ENCODE peak calls at places on chromosomes 16 and 17, in six cellular contexts. One of them, this sample, is unnamed.

GRCh38 chr16:54931041-54931756 is 534 bp downstream of the IRX5 start:
- DNase-seq in kidney tubule cell: peak; percentile 50
- DNase-seq in fibroblast of villous mesenchyme: no peak
- DNase-seq in heart left ventricle: peak; percentile 51
- DNase-seq in epithelial cell of esophagus: peak; percentile 64
- DNase-seq in neuronal stem cell: peak; percentile 21
- DNase-seq in this sample: no peak

GRCh38 chr16:86337581-86338402 is 172.5 kb upstream of the FOXF1 start:
- DNase-seq in kidney tubule cell: no peak
- DNase-seq in fibroblast of villous mesenchyme: no peak
- DNase-seq in heart left ventricle: no peak
- DNase-seq in epithelial cell of esophagus: no peak
- DNase-seq in neuronal stem cell: no peak
- DNase-seq in this sample: no peak

GRCh38 chr17:5226940-5227878 is 7.5 kb downstream of the SCIMP start:
- DNase-seq in kidney tubule cell: no peak
- DNase-seq in fibroblast of villous mesenchyme: no peak
- DNase-seq in heart left ventricle: no peak
- DNase-seq in epithelial cell of esophagus: no peak
- DNase-seq in neuronal stem cell: no peak
- DNase-seq in this sample: peak; percentile 61

GRCh38 chr17:37064166-37064565 is 115.4 kb downstream of the AATF start:
- DNase-seq in kidney tubule cell: no peak
- DNase-seq in fibroblast of villous mesenchyme: no peak
- DNase-seq in heart left ventricle: no peak
- DNase-seq in epithelial cell of esophagus: no peak
- DNase-seq in neuronal stem cell: no peak
- DNase-seq in this sample: no peak

GRCh38 chr17:80267391-80267790 is 6.7 kb downstream of the RNF213 start:
- DNase-seq in kidney tubule cell: no peak
- DNase-seq in fibroblast of villous mesenchyme: peak; percentile 25
- DNase-seq in heart left ventricle: no peak
- DNase-seq in epithelial cell of esophagus: no peak
- DNase-seq in neuronal stem cell: no peak
- DNase-seq in this sample: no peak

GRCh38 chr16:52597772-52598483 is 51.0 kb upstream of the TOX3 start:
- DNase-seq in kidney tubule cell: no peak
- DNase-seq in fibroblast of villous mesenchyme: no peak
- DNase-seq in heart left ventricle: no peak
- DNase-seq in epithelial cell of esophagus: no peak
- DNase-seq in neuronal stem cell: peak; percentile 31
- DNase-seq in this sample: no peak

GRCh38 chr16:23296994-23297393 is 5.1 kb upstream of the SCNN1B start:
- DNase-seq in kidney tubule cell: no peak
- DNase-seq in fibroblast of villous mesenchyme: peak; percentile 31
- DNase-seq in heart left ventricle: no peak
- DNase-seq in epithelial cell of esophagus: peak; percentile 66
- DNase-seq in neuronal stem cell: no peak
- DNase-seq in this sample: peak; percentile 56

GRCh38 chr17:27456681-27457404 is 595 bp downstream of the KSR1 start:
- DNase-seq in kidney tubule cell: no peak
- DNase-seq in fibroblast of villous mesenchyme: no peak
- DNase-seq in heart left ventricle: peak; percentile 36
- DNase-seq in epithelial cell of esophagus: no peak
- DNase-seq in neuronal stem cell: no peak
- DNase-seq in this sample: no peak

GRCh38 chr16:50102046-50102756 is 36.4 kb downstream of the HEATR3 start:
- DNase-seq in kidney tubule cell: peak; percentile 61
- DNase-seq in fibroblast of villous mesenchyme: peak; percentile 61
- DNase-seq in heart left ventricle: no peak
- DNase-seq in epithelial cell of esophagus: peak; percentile 85
- DNase-seq in neuronal stem cell: no peak
- DNase-seq in this sample: peak; percentile 50

GRCh38 chr17:63942309-63942985 is 10.3 kb upstream of the CD79B start:
- DNase-seq in kidney tubule cell: no peak
- DNase-seq in fibroblast of villous mesenchyme: no peak
- DNase-seq in heart left ventricle: no peak
- DNase-seq in epithelial cell of esophagus: no peak
- DNase-seq in neuronal stem cell: no peak
- DNase-seq in this sample: no peak

GRCh38 chr16:35410438-35410837 is 1951.0 kb downstream of the TP53TG3F start:
- DNase-seq in kidney tubule cell: no peak
- DNase-seq in fibroblast of villous mesenchyme: no peak
- DNase-seq in heart left ventricle: no peak
- DNase-seq in epithelial cell of esophagus: no peak
- DNase-seq in neuronal stem cell: no peak
- DNase-seq in this sample: no peak

GRCh38 chr16:19384656-19385055 is 33.0 kb upstream of the TMC5 start:
- DNase-seq in kidney tubule cell: peak; percentile 87
- DNase-seq in fibroblast of villous mesenchyme: no peak
- DNase-seq in heart left ventricle: no peak
- DNase-seq in epithelial cell of esophagus: peak; percentile 75
- DNase-seq in neuronal stem cell: no peak
- DNase-seq in this sample: no peak

GRCh38 chr17:49717371-49717841 is 9.6 kb upstream of the SLC35B1 start:
- DNase-seq in kidney tubule cell: peak; percentile 61
- DNase-seq in fibroblast of villous mesenchyme: no peak
- DNase-seq in heart left ventricle: peak; percentile 47
- DNase-seq in epithelial cell of esophagus: no peak
- DNase-seq in neuronal stem cell: no peak
- DNase-seq in this sample: no peak

GRCh38 chr16:55663770-55664677 is 8.2 kb downstream of the SLC6A2 start:
- DNase-seq in kidney tubule cell: peak; percentile 23
- DNase-seq in fibroblast of villous mesenchyme: no peak
- DNase-seq in heart left ventricle: no peak
- DNase-seq in epithelial cell of esophagus: peak; percentile 95
- DNase-seq in neuronal stem cell: no peak
- DNase-seq in this sample: no peak

GRCh38 chr17:76573096-76573495 is 12.6 kb downstream of the ST6GALNAC2 start:
- DNase-seq in kidney tubule cell: no peak
- DNase-seq in fibroblast of villous mesenchyme: no peak
- DNase-seq in heart left ventricle: no peak
- DNase-seq in epithelial cell of esophagus: no peak
- DNase-seq in neuronal stem cell: no peak
- DNase-seq in this sample: no peak

GRCh38 chr17:57956311-57957119 is 1.3 kb upstream of the CUEDC1 start:
- DNase-seq in kidney tubule cell: no peak
- DNase-seq in fibroblast of villous mesenchyme: no peak
- DNase-seq in heart left ventricle: no peak
- DNase-seq in epithelial cell of esophagus: no peak
- DNase-seq in neuronal stem cell: no peak
- DNase-seq in this sample: peak; percentile 67

GRCh38 chr17:19411641-19412040 is 609 bp downstream of the RNF112 start:
- DNase-seq in kidney tubule cell: no peak
- DNase-seq in fibroblast of villous mesenchyme: no peak
- DNase-seq in heart left ventricle: no peak
- DNase-seq in epithelial cell of esophagus: no peak
- DNase-seq in neuronal stem cell: no peak
- DNase-seq in this sample: no peak

GRCh38 chr17:62008294-62008693 is 56.8 kb downstream of the MED13 start:
- DNase-seq in kidney tubule cell: no peak
- DNase-seq in fibroblast of villous mesenchyme: no peak
- DNase-seq in heart left ventricle: no peak
- DNase-seq in epithelial cell of esophagus: no peak
- DNase-seq in neuronal stem cell: no peak
- DNase-seq in this sample: no peak

GRCh38 chr16:47848481-47849109 is 307.2 kb downstream of the ABCC12 start:
- DNase-seq in kidney tubule cell: peak; percentile 15
- DNase-seq in fibroblast of villous mesenchyme: no peak
- DNase-seq in heart left ventricle: no peak
- DNase-seq in epithelial cell of esophagus: peak; percentile 92
- DNase-seq in neuronal stem cell: peak; percentile 21
- DNase-seq in this sample: no peak

GRCh38 chr17:82047914-82048570 is 3.6 kb downstream of the RFNG start:
- DNase-seq in kidney tubule cell: no peak
- DNase-seq in fibroblast of villous mesenchyme: no peak
- DNase-seq in heart left ventricle: no peak
- DNase-seq in epithelial cell of esophagus: no peak
- DNase-seq in neuronal stem cell: no peak
- DNase-seq in this sample: no peak

GRCh38 chr16:84925092-84925772 is 86.1 kb downstream of the ZDHHC7 start:
- DNase-seq in kidney tubule cell: peak; percentile 21
- DNase-seq in fibroblast of villous mesenchyme: peak; percentile 51
- DNase-seq in heart left ventricle: peak; percentile 64
- DNase-seq in epithelial cell of esophagus: peak; percentile 52
- DNase-seq in neuronal stem cell: no peak
- DNase-seq in this sample: peak; percentile 77

GRCh38 chr16:11384184-11384955 is 39.1 kb downstream of the RMI2 start:
- DNase-seq in kidney tubule cell: no peak
- DNase-seq in fibroblast of villous mesenchyme: no peak
- DNase-seq in heart left ventricle: no peak
- DNase-seq in epithelial cell of esophagus: no peak
- DNase-seq in neuronal stem cell: no peak
- DNase-seq in this sample: no peak

GRCh38 chr17:80856863-80857488 is 134.7 kb upstream of the CHMP6 start:
- DNase-seq in kidney tubule cell: peak; percentile 8
- DNase-seq in fibroblast of villous mesenchyme: no peak
- DNase-seq in heart left ventricle: no peak
- DNase-seq in epithelial cell of esophagus: no peak
- DNase-seq in neuronal stem cell: no peak
- DNase-seq in this sample: no peak

GRCh38 chr17:19978206-19978802 is 676 bp upstream of the AKAP10 start:
- DNase-seq in kidney tubule cell: peak; percentile 12
- DNase-seq in fibroblast of villous mesenchyme: no peak
- DNase-seq in heart left ventricle: no peak
- DNase-seq in epithelial cell of esophagus: no peak
- DNase-seq in neuronal stem cell: no peak
- DNase-seq in this sample: no peak

GRCh38 chr17:66221343-66221742 is 7.9 kb downstream of the APOH start:
- DNase-seq in kidney tubule cell: no peak
- DNase-seq in fibroblast of villous mesenchyme: no peak
- DNase-seq in heart left ventricle: no peak
- DNase-seq in epithelial cell of esophagus: no peak
- DNase-seq in neuronal stem cell: no peak
- DNase-seq in this sample: no peak

GRCh38 chr17:42019509-42020404 is at the start of gene NKIRAS2:
- DNase-seq in kidney tubule cell: peak; percentile 90
- DNase-seq in fibroblast of villous mesenchyme: peak; percentile 94
- DNase-seq in heart left ventricle: peak; percentile 97
- DNase-seq in epithelial cell of esophagus: peak; percentile 96
- DNase-seq in neuronal stem cell: peak; percentile 84
- DNase-seq in this sample: peak; percentile 94

GRCh38 chr17:57915980-57916757 is 39.0 kb downstream of the CUEDC1 start:
- DNase-seq in kidney tubule cell: no peak
- DNase-seq in fibroblast of villous mesenchyme: no peak
- DNase-seq in heart left ventricle: no peak
- DNase-seq in epithelial cell of esophagus: no peak
- DNase-seq in neuronal stem cell: peak; percentile 94
- DNase-seq in this sample: no peak

GRCh38 chr17:27630607-27631408 is at the start of gene LGALS9:
- DNase-seq in kidney tubule cell: peak; percentile 67
- DNase-seq in fibroblast of villous mesenchyme: peak; percentile 18
- DNase-seq in heart left ventricle: peak; percentile 43
- DNase-seq in epithelial cell of esophagus: no peak
- DNase-seq in neuronal stem cell: no peak
- DNase-seq in this sample: peak; percentile 70

GRCh38 chr17:45131616-45132301 is 556 bp downstream of the PLCD3 start:
- DNase-seq in kidney tubule cell: peak; percentile 36
- DNase-seq in fibroblast of villous mesenchyme: peak; percentile 44
- DNase-seq in heart left ventricle: peak; percentile 30
- DNase-seq in epithelial cell of esophagus: peak; percentile 61
- DNase-seq in neuronal stem cell: peak; percentile 76
- DNase-seq in this sample: peak; percentile 61

GRCh38 chr16:24930440-24930839 is 84.7 kb downstream of the SLC5A11 start:
- DNase-seq in kidney tubule cell: no peak
- DNase-seq in fibroblast of villous mesenchyme: no peak
- DNase-seq in heart left ventricle: no peak
- DNase-seq in epithelial cell of esophagus: no peak
- DNase-seq in neuronal stem cell: no peak
- DNase-seq in this sample: no peak

GRCh38 chr17:49498037-49498615 is 3.0 kb downstream of the NGFR start:
- DNase-seq in kidney tubule cell: no peak
- DNase-seq in fibroblast of villous mesenchyme: no peak
- DNase-seq in heart left ventricle: no peak
- DNase-seq in epithelial cell of esophagus: no peak
- DNase-seq in neuronal stem cell: peak; percentile 30
- DNase-seq in this sample: no peak

GRCh38 chr16:8850279-8850885 is 18.4 kb downstream of the CARHSP1 start:
- DNase-seq in kidney tubule cell: peak; percentile 85
- DNase-seq in fibroblast of villous mesenchyme: peak; percentile 83
- DNase-seq in heart left ventricle: peak; percentile 77
- DNase-seq in epithelial cell of esophagus: peak; percentile 91
- DNase-seq in neuronal stem cell: no peak
- DNase-seq in this sample: no peak

GRCh38 chr17:5825717-5826330 is 241.5 kb upstream of the NLRP1 start:
- DNase-seq in kidney tubule cell: peak; percentile 75
- DNase-seq in fibroblast of villous mesenchyme: peak; percentile 92
- DNase-seq in heart left ventricle: no peak
- DNase-seq in epithelial cell of esophagus: peak; percentile 54
- DNase-seq in neuronal stem cell: no peak
- DNase-seq in this sample: no peak

GRCh38 chr17:81794509-81794908 is 9.4 kb upstream of the GCGR start:
- DNase-seq in kidney tubule cell: no peak
- DNase-seq in fibroblast of villous mesenchyme: peak; percentile 73
- DNase-seq in heart left ventricle: no peak
- DNase-seq in epithelial cell of esophagus: no peak
- DNase-seq in neuronal stem cell: no peak
- DNase-seq in this sample: no peak

GRCh38 chr16:57809843-57810196 is 7.5 kb upstream of the KIFC3 start:
- DNase-seq in kidney tubule cell: peak; percentile 86
- DNase-seq in fibroblast of villous mesenchyme: no peak
- DNase-seq in heart left ventricle: no peak
- DNase-seq in epithelial cell of esophagus: peak; percentile 67
- DNase-seq in neuronal stem cell: no peak
- DNase-seq in this sample: no peak